ENCODE peak calls at places on chromosomes 1 and 21, in four cellular contexts. O, B, T and X are unnamed samples.

GRCh38 chr1:16083486-16083885 is 10.0 kb upstream of the FAM131C start:
- DNase-seq in O (no peak), B (no peak), T (no peak), X (no peak)

GRCh38 chr1:68361511-68361910 is 88.2 kb downstream of the RPE65 start:
- DNase-seq in O (no peak), B (no peak), T (peak), X (no peak)

GRCh38 chr21:33302055-33302454 is 22.7 kb upstream of the IFNAR1 start:
- DNase-seq in O (no peak), B (no peak), T (no peak), X (no peak)

GRCh38 chr1:204384636-204385354 is 25.1 kb upstream of the PLEKHA6 start:
- DNase-seq in O (peak), B (no peak), T (peak), X (no peak)

GRCh38 chr1:27575861-27576331 is 28.0 kb downstream of the AHDC1 start:
- DNase-seq in O (peak), B (no peak), T (no peak), X (peak)

GRCh38 chr1:70503358-70503757 is 92.3 kb downstream of the CTH start:
- DNase-seq in O (no peak), B (no peak), T (peak), X (no peak)

GRCh38 chr1:206769331-206769731 is 1.2 kb upstream of the IL19 start:
- DNase-seq in O (no peak), B (peak), T (no peak), X (peak)

GRCh38 chr1:175267716-175268416 is 75.3 kb upstream of the KIAA0040 start:
- DNase-seq in O (peak), B (no peak), T (no peak), X (no peak)

GRCh38 chr21:42194863-42195262 is 24.1 kb upstream of the ABCG1 start:
- DNase-seq in O (no peak), B (no peak), T (no peak), X (no peak)

GRCh38 chr1:68376441-68376840 is 73.3 kb downstream of the RPE65 start:
- DNase-seq in O (no peak), B (no peak), T (no peak), X (no peak)

GRCh38 chr1:240801445-240801844 is 189.5 kb upstream of the GREM2 start:
- DNase-seq in O (peak), B (no peak), T (peak), X (no peak)

GRCh38 chr1:94670273-94670672 is 128.7 kb upstream of the F3 start:
- DNase-seq in O (no peak), B (no peak), T (no peak), X (no peak)

GRCh38 chr1:203252678-203253077 is 23.2 kb upstream of the CHIT1 start:
- DNase-seq in O (no peak), B (no peak), T (no peak), X (no peak)

GRCh38 chr1:18581420-18581880 is 49.2 kb upstream of the PAX7 start:
- DNase-seq in O (peak), B (peak), T (no peak), X (peak)

GRCh38 chr1:100959502-100960060 is 63.7 kb downstream of the SLC30A7 start:
- DNase-seq in O (no peak), B (no peak), T (peak), X (no peak)

GRCh38 chr1:23553896-23554480 is 5.3 kb downstream of the ID3 start:
- DNase-seq in O (no peak), B (no peak), T (no peak), X (no peak)

GRCh38 chr1:115717541-115717940 is 51.0 kb downstream of the CASQ2 start:
- DNase-seq in O (peak), B (no peak), T (peak), X (peak)
- TF ChIP-seq CTCF in O (peak), B (peak), T (peak), X (peak)

GRCh38 chr1:198825254-198825653 is 186.4 kb downstream of the PTPRC start:
- DNase-seq in O (no peak), B (no peak), T (no peak), X (no peak)

GRCh38 chr1:198830397-198830796 is 191.6 kb downstream of the PTPRC start:
- DNase-seq in O (no peak), B (peak), T (no peak), X (no peak)

GRCh38 chr1:198829356-198829755 is 190.5 kb downstream of the PTPRC start:
- DNase-seq in O (no peak), B (no peak), T (no peak), X (no peak)

GRCh38 chr1:198833706-198834497 is 195.1 kb downstream of the PTPRC start:
- DNase-seq in O (no peak), B (no peak), T (no peak), X (no peak)

DNA sequence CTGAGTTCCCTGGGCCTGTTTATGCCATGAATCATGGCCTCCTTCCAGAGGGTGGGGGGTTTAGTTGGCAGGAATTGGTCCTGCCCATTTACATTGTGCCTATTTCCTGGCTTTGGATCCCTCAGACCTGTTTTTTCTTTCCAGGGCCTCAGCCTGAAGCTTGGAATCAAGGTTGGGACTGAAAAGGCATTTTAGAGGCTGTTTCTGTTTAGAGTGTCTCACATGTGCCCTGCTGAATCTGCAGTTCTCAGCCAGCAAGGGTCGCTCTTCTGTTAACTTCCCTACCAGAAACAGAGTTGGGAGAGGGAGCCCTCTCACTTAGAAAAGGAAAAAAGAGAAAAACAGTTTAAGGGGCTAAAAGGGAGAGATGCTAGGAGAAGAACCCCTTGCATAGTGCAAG is 191.1 kb downstream of the PTPRC start:
- DNase-seq in O (peak), B (no peak), T (peak), X (no peak)
- TF ChIP-seq CTCF in O (peak), B (peak), T (peak), X (no peak)

GRCh38 chr1:220186752-220187151 is 85.5 kb downstream of the RAB3GAP2 start:
- DNase-seq in O (no peak), B (no peak), T (no peak), X (no peak)

GRCh38 chr1:220184503-220184902 is 87.8 kb downstream of the RAB3GAP2 start:
- DNase-seq in O (no peak), B (no peak), T (no peak), X (no peak)

DNA sequence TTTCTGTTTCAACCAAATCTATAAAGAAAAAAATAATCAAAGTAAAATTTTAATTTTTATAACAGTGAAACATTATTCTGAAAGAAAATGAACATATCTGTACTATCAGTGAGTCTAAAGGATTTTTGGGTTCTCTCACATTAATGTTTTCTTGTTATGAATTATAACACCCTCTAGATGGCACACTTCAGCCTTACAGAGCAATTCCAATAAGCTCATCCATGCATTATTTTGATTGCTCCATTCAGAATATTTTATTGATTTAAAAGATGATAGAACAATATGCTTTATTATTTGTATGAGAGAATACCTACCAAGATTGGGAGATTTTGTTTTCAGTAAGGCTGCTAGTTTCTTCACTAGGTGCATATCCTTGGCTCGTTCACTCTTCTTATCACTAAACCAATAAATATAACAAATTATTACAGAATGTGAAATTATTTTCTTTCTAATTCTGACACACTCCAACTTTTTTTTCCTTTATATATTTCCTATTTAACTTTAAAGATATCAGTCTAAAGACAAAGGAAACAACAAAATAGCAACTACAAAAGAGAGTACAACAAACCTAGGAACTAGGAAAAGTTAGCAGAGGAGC is 82.4 kb downstream of the RAB3GAP2 start:
- DNase-seq in O (peak), B (no peak), T (peak), X (peak)
- TF ChIP-seq CTCF in O (peak), B (peak), T (peak), X (no peak)

DNA sequence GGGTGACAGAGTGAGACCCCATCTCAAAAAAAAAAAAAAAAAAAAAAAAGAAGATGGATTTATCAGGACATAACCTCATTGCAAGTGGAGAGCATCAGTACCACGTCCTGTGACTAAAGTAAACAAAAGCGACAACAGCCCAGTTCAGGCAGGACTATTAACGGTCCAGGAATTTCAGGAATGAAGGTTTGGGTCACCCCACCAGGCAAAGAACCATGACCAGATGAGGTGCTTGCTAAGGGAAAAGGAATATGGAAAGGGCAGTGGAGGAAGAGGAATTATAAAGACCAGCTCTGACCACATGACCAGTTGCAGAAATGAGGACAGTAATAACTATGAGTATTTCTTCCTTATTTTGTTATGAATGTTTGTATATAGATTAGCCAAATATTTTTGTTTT is 35.4 kb upstream of the EIF4G3 start:
- DNase-seq in O (no peak), B (no peak), T (peak), X (no peak)
- TF ChIP-seq CTCF in O (no peak), B (no peak), T (no peak), X (no peak)

DNA sequence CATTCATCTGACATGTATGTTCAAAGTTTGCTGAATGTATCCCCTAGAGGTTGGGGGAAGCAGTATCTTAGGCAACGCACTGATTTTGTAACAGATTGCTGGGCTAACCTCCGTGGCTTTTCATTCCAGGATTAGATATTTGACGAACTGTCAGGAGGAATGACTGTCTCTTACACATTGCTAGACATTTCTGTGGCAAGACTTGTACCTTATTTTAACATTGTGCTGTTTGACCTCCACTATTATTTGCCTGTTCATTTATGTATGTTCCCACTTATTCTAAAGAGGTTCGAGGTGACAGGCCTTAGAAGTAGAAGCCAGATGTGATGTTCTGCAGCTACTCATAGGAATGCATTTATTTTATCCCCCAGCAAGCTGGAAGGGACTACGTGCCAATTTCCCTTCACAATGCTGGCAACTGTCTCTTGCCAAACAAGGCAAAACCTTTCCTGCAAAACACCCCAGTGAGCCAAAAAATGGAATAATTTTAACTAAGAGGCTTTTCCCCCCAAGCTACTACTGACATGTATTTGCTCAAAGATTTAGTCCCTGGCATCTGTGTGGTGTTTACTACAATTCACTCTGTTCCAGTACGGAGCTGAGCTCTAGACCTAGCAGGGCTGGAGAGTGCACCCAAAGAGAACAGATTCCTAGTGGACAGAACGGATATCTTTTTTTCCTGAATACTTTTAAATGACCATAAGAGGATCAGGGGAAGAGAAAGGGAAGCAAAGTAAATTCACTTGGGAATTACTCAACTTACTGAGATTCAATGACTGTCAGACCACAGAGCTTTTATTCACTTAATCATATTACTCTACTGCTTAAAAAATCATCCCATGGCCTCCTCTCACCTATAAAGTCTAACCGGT is 646.2 kb downstream of the SMYD3 start:
- DNase-seq in O (peak), B (no peak), T (peak), X (no peak)
- TF ChIP-seq CTCF in O (no peak), B (no peak), T (no peak), X (no peak)

GRCh38 chr1:247111636-247112478 is 7.7 kb upstream of the ZNF669 start:
- DNase-seq in O (peak), B (no peak), T (peak), X (peak)
- TF ChIP-seq CTCF in O (no peak), B (no peak), T (no peak), X (no peak)

GRCh38 chr1:93178418-93178817 is 1.8 kb downstream of the TMED5 start:
- DNase-seq in O (peak), B (no peak), T (no peak), X (no peak)

GRCh38 chr1:93177991-93178390 is 2.2 kb downstream of the TMED5 start:
- DNase-seq in O (peak), B (no peak), T (peak), X (no peak)

GRCh38 chr1:93180723-93181613 is at the start of gene CCDC18:
- DNase-seq in O (peak), B (no peak), T (no peak), X (peak)

DNA sequence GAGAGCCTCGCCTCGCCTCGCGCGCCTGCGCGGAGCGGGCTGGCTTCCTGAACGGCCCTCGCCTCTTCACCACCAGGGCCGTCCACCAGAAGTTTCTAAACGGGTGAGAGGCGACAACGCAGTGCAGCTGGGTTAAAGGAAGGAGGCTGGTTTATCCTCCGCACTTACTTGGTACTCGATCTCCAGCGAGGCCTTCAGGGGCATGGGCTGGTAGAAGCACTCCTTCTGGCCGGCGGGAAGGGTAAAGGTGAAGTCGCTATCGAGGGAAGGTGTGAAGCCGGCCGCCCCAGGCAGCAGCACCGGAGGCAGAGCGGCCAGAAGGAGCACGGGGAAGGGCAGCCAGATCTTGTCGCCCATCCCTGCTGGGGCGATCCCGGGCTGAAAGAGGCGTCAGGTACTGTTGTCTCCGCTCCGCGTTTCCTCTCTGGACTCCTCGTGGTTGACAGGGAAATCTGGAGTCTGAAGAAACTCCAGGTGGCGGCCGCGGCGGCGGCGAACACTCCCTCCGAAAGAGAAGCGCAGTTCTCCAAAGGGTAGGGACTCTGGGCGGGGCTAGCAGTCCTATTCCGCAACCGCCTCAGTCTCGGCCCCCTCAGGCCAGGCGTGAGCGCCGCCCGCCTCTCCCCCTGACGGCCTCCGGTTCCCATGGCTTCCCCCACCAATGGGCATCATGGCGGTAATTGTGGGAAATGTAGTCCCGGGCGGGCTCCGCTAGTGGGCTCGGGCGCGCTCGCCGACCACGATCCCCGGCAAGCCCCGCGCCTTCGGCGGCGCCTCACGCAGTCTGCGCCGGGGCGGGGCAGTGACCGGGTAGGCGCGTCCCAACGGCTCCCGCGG is at the start of gene TMED5:
- DNase-seq in O (peak), B (peak), T (peak), X (peak)
- TF ChIP-seq CTCF in O (peak), B (no peak), T (no peak), X (no peak)

GRCh38 chr1:110963666-110964399 is at the start of gene LRIF1:
- DNase-seq in O (peak), B (peak), T (peak), X (peak)
- TF ChIP-seq CTCF in O (peak), B (peak), T (peak), X (no peak)